ENCODE peak calls at places on chromosomes 7 and 10, in four cellular contexts. D, I, E and M are unnamed samples.
A peak's percentile ranks its signal among the peaks of the same experiment; 100 is the strongest.

GRCh38 chr10:22340362-22341189 is 4.7 kb upstream of the SPAG6 start:
- DNase-seq in I (peak; percentile 82), E (peak; percentile 66), D (peak; percentile 86), M (no peak)

GRCh38 chr7:136214356-136214755 is 237.2 kb upstream of the MTPN start:
- DNase-seq in D (no peak), I (no peak), E (no peak), M (no peak)

GRCh38 chr10:93386496-93387369 is 95.4 kb downstream of the MYOF start:
- DNase-seq in I (peak; percentile 63), E (peak; percentile 19), D (no peak), M (no peak)

GRCh38 chr7:30285531-30286284 is 1.3 kb downstream of the ZNRF2 start:
- DNase-seq in E (peak; percentile 20), D (peak; percentile 72), I (no peak), M (no peak)

GRCh38 chr7:111162692-111163091 is 71.8 kb downstream of the LRRN3 start:
- DNase-seq in D (no peak), E (no peak), I (no peak), M (no peak)

GRCh38 chr7:38955892-38956291 is 21.8 kb upstream of the POU6F2 start:
- DNase-seq in I (no peak), E (no peak), D (no peak), M (no peak)

GRCh38 chr7:4189151-4189570 is 492.9 kb upstream of the FOXK1 start:
- DNase-seq in E (peak; percentile 82), I (peak; percentile 97), D (no peak), M (peak; percentile 68)

GRCh38 chr7:22417841-22418240 is 60.9 kb upstream of the RAPGEF5 start:
- DNase-seq in I (no peak), D (no peak), E (no peak), M (no peak)

GRCh38 chr7:69599211-69599878 is 1.1 kb downstream of the AUTS2 start:
- DNase-seq in E (no peak), I (peak; percentile 67), D (peak; percentile 74), M (no peak)

GRCh38 chr7:70952311-70952710 is 179.6 kb upstream of the GALNT17 start:
- DNase-seq in E (no peak), I (no peak), D (peak; percentile 39), M (no peak)

GRCh38 chr7:151244156-151244870 is 4.2 kb downstream of the SMARCD3 start:
- DNase-seq in I (no peak), D (peak; percentile 87), E (no peak), M (no peak)

GRCh38 chr10:44295619-44296222 is 89.2 kb downstream of the CXCL12 start:
- DNase-seq in E (no peak), D (no peak), I (no peak), M (no peak)

GRCh38 chr7:108197371-108198091 is 67.4 kb upstream of the LAMB4 start:
- DNase-seq in D (no peak), E (no peak), I (no peak), M (no peak)

GRCh38 chr10:132628966-132629900 is 91.6 kb downstream of the INPP5A start:
- DNase-seq in E (peak; percentile 12), I (peak; percentile 81), D (no peak), M (no peak)

GRCh38 chr10:65065278-65065677 is 1544.1 kb downstream of the REEP3 start:
- DNase-seq in I (no peak), D (no peak), E (no peak), M (no peak)

GRCh38 chr7:27585781-27586447 is 76.8 kb downstream of the HIBADH start:
- DNase-seq in E (no peak), I (no peak), D (no peak), M (no peak)

GRCh38 chr7:94396044-94396443 is 1.3 kb downstream of the COL1A2 start:
- DNase-seq in I (no peak), D (no peak), E (no peak), M (no peak)

GRCh38 chr10:83142074-83142563 is 997.2 kb upstream of the GHITM start:
- DNase-seq in I (no peak), E (no peak), D (no peak), M (no peak)

GRCh38 chr10:76492026-76492425 is 1060.6 kb downstream of the LRMDA start:
- DNase-seq in D (no peak), I (no peak), E (no peak), M (no peak)

GRCh38 chr7:16926283-16926682 is 44.5 kb upstream of the AGR3 start:
- DNase-seq in I (no peak), E (peak; percentile 25), D (no peak), M (no peak)

GRCh38 chr10:33238643-33239042 is 95.8 kb downstream of the NRP1 start:
- DNase-seq in I (no peak), D (no peak), E (no peak), M (no peak)

GRCh38 chr10:59557642-59558041 is 152.0 kb downstream of the SLC16A9 start:
- DNase-seq in E (no peak), D (no peak), I (no peak), M (no peak)
- H3K4me3 ChIP-seq in E (no peak overlapping the region), D (no peak overlapping the region), I (no peak overlapping the region), M (no peak overlapping the region)

GRCh38 chr7:15086882-15087281 is 184.3 kb upstream of the DGKB start:
- DNase-seq in I (no peak), D (no peak), E (no peak), M (no peak)

GRCh38 chr7:15081891-15082290 is 179.3 kb upstream of the DGKB start:
- DNase-seq in D (no peak), I (no peak), E (no peak), M (no peak)

GRCh38 chr7:15085361-15085760 is 182.8 kb upstream of the DGKB start:
- DNase-seq in I (no peak), E (no peak), D (no peak), M (no peak)

GRCh38 chr7:15084368-15084767 is 181.8 kb upstream of the DGKB start:
- DNase-seq in D (no peak), E (no peak), I (no peak), M (no peak)

DNA sequence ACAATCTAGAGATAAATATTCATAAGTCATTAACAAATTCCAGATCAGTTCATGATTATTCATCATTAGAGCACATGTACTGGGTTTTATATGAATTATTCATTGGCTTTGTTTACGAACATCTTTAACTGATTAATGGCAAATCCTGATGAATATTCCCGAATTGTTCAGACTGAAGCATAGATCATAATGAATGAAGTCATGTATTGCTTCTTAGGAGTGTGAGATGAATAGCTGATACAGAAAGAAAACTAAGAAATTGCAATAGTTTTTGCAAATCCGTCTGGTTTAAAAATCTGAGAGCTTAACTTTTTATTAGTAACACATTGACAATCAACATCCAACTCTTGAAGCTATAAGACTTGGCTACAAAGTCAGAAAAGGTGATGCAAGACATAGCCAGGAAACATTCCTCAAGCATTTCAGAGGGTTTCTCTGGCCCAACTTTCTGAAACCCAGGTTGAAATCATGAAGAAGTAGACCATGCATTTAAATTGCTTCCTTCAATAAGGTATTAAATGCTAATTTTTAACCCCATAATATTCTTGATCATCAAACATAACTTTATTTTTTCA is 183.7 kb upstream of the DGKB start:
- DNase-seq in D (no peak), I (no peak), E (no peak), M (no peak)
- H3K4me3 ChIP-seq in D (no peak overlapping the region), I (no peak overlapping the region), E (no peak overlapping the region), M (no peak overlapping the region)

GRCh38 chr7:155489862-155490696 is 32.1 kb downstream of the EN2 start:
- DNase-seq in E (no peak), D (peak; percentile 66), I (no peak), M (no peak)
- H3K4me3 ChIP-seq in E (peak overlapping the region; percentile 59), D (no peak overlapping the region), I (peak overlapping the region; percentile 54), M (peak overlapping the region; percentile 69)

DNA sequence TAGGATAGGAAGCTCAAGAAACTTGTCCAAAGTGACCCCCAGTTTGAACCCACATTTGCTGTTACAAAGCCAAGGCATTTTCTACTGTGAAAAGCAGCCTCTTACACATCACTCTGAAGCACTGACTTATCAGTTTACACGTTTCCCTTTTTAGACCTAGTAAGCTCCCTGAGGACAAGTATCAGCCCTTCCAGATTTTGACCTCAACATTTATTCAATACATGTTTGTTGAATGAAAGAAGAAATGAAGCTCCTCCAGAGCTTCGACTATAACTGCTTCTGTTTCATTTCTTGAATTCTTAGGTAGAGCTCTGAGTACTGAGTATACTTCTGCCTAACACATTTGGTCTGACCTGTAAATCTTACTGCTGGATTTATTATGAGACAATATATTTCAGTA is 2.7 kb downstream of the WASL start:
- DNase-seq in E (no peak), I (no peak), D (no peak), M (no peak)
- H3K4me3 ChIP-seq in E (peak overlapping the region; percentile 89), I (no peak overlapping the region), D (peak overlapping the region; percentile 99), M (peak overlapping the region; percentile 35)

GRCh38 chr10:79242620-79243152 is 104.6 kb upstream of the PPIF start:
- DNase-seq in D (peak; percentile 86), I (peak; percentile 92), E (peak; percentile 74), M (no peak)

GRCh38 chr10:79244841-79245504 is 102.3 kb upstream of the PPIF start:
- DNase-seq in E (no peak), I (no peak), D (no peak), M (no peak)

GRCh38 chr10:79244068-79244442 is 103.2 kb upstream of the PPIF start:
- DNase-seq in I (no peak), D (no peak), E (no peak), M (no peak)

GRCh38 chr10:79241990-79242619 is 105.2 kb upstream of the PPIF start:
- DNase-seq in I (peak; percentile 88), E (peak; percentile 81), D (peak; percentile 82), M (no peak)

GRCh38 chr10:79243211-79244067 is 103.8 kb upstream of the PPIF start:
- DNase-seq in I (peak; percentile 87), D (peak; percentile 87), E (no peak), M (no peak)
- H3K4me3 ChIP-seq in I (peak overlapping the region; percentile 69), D (peak overlapping the region; percentile 76), E (peak overlapping the region; percentile 70), M (peak overlapping the region; percentile 73)